ENCODE peak calls at places on chromosomes 11 and 22, in five cellular contexts. Z is MM.1S, I is H9, N is SJSA1, O is breast epithelium. W is an unnamed sample.

GRCh38 chr11:34770111-34770510 is 146.1 kb downstream of the APIP start:
- DNase-seq in Z (no peak), I (no peak), N (no peak), O (no peak), W (no peak)

GRCh38 chr11:25163421-25163820 is 666.6 kb downstream of the LUZP2 start:
- DNase-seq in Z (no peak), N (no peak), O (no peak), I (no peak), W (no peak)

GRCh38 chr11:19953909-19954308 is 206.4 kb downstream of the DBX1 start:
- DNase-seq in I (peak; percentile 42), O (no peak), N (peak; percentile 27), Z (no peak), W (no peak)

GRCh38 chr11:95232666-95233065 is 1.7 kb upstream of the SESN3 start:
- DNase-seq in Z (peak; percentile 59), O (no peak), I (no peak), N (no peak), W (no peak)

GRCh38 chr11:59756845-59757244 is 1.7 kb downstream of the STX3 start:
- DNase-seq in O (peak; percentile 65), Z (peak; percentile 53), I (peak; percentile 38), N (no peak), W (no peak)

GRCh38 chr22:29224121-29224858 is 18.6 kb downstream of the EMID1 start:
- DNase-seq in Z (no peak), O (no peak), I (no peak), N (no peak), W (no peak)

GRCh38 chr11:71342951-71343827 is 90.8 kb upstream of the SHANK2 start:
- DNase-seq in I (peak; percentile 86), O (no peak), N (peak; percentile 29), Z (no peak), W (no peak)

GRCh38 chr11:106695506-106695905 is 322.8 kb downstream of the GUCY1A2 start:
- DNase-seq in N (no peak), O (no peak), I (no peak), Z (no peak), W (no peak)

GRCh38 chr11:34916810-34917780 is 677 bp downstream of the PDHX start:
- DNase-seq in Z (no peak), O (no peak), N (no peak), I (no peak), W (no peak)

GRCh38 chr11:122647728-122648127 is 7.8 kb upstream of the UBASH3B start:
- DNase-seq in N (no peak), I (no peak), O (no peak), Z (no peak), W (no peak)

GRCh38 chr22:29313126-29314071 is 2.1 kb downstream of the RASL10A start:
- DNase-seq in O (no peak), Z (no peak), I (peak; percentile 92), N (no peak), W (no peak)

GRCh38 chr11:19740586-19740985 is 27.9 kb downstream of the NAV2 start:
- DNase-seq in N (no peak), O (no peak), I (no peak), Z (no peak), W (no peak)

GRCh38 chr11:96567193-96567592 is 177.4 kb downstream of the JRKL start:
- DNase-seq in O (no peak), I (no peak), Z (peak; percentile 89), N (no peak), W (peak; percentile 50)

GRCh38 chr11:13137778-13138400 is 128.8 kb downstream of the RASSF10 start:
- DNase-seq in Z (no peak), N (no peak), I (no peak), O (no peak), W (no peak)

GRCh38 chr22:35870517-35871275 is 153.0 kb downstream of the APOL5 start:
- DNase-seq in N (no peak), O (no peak), I (no peak), Z (peak; percentile 29), W (no peak)

GRCh38 chr22:22210375-22210774 is 34.2 kb upstream of the VPREB1 start:
- DNase-seq in O (no peak), I (no peak), Z (peak; percentile 41), N (no peak), W (no peak)

GRCh38 chr11:134260503-134260902 is 7.1 kb downstream of the ACAD8 start:
- DNase-seq in I (no peak), N (no peak), Z (no peak), O (no peak), W (no peak)

DNA sequence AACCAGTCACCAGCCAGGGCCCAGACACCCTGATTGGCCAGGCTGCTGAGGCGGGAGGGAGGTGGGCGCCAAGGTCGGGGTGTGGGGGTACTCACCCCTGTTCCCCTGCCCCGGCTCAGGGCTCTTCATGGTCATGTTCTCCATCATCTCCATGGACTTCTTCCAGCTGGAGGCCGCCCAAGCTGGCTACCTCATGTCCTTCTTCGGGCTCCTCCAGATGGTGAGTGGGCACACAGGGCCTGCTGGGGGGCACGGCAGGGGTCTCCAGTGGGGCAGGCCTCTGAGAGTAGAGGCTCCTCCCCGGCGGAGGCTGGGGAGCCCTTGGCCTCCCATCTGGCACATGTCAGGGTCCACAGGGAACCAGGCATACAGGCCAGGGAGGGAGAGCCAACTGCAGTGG is 10.0 kb downstream of the PHLDA2 start:
- DNase-seq in O (no peak), N (no peak), Z (no peak), I (no peak), W (no peak)
- H3K4me1 ChIP-seq in O (peaks cover 11% of the 10 kb centered on the region), N (no peaks in the 10 kb centered on the region), Z (no peaks in the 10 kb centered on the region), I (no peaks in the 10 kb centered on the region), W (no peaks in the 10 kb centered on the region)

GRCh38 chr11:102147031-102147430 is 36.8 kb downstream of the YAP1 start:
- DNase-seq in N (no peak), I (no peak), Z (no peak), O (no peak), W (no peak)

GRCh38 chr11:102142333-102142732 is 32.1 kb downstream of the YAP1 start:
- DNase-seq in I (no peak), O (no peak), Z (no peak), N (no peak), W (no peak)

GRCh38 chr11:102143867-102144266 is 33.6 kb downstream of the YAP1 start:
- DNase-seq in Z (no peak), I (no peak), N (no peak), O (no peak), W (no peak)

GRCh38 chr11:102147632-102148031 is 37.4 kb downstream of the YAP1 start:
- DNase-seq in N (no peak), I (no peak), Z (no peak), O (no peak), W (no peak)

DNA sequence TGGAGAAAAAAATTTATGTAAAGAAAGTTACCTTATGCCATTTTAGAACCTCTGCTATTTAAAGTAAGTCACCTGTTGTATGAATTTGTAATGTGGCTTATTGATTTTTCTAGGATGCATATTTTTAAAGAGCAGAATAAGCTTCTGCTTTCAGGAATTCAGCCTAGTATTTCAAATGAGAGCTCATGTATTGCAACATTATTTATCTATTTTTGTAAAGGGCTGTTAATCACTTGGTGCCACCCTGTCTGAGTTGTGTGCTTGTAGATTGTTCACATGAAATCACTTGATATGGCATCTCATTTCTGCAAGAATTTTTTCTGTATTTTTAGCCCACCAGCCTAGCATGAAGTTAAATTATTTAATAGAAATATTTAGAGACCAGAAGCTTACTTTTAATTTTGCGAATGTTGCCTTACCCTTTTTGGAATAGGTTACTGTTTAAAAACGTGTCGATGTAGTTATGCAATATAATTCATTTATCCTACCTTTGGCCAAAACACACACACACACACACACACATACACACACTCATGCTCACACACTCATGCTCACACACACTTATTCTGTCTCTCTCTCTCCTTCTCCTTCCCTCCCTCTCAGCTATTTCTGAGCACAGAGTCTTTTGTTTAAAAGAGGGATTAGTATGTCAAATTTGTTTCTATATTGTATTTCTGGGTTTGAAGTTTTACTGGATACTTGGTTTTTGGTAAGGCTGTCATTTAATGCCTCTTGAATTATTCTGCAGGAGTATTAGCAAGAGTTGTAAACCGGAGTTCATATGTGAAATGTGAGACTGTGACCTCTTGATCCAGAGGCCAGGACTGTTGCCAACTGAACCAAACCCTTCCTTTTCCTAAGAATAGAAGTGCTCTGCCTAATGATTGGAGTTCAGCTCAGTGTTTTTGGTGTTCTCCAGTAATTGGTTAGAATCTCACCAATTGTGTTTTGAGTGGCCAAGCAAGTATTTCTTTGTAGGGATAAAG is 34.4 kb downstream of the YAP1 start:
- DNase-seq in Z (no peak), I (no peak), N (no peak), O (no peak), W (no peak)
- H3K4me1 ChIP-seq in Z (no peaks in the 10 kb centered on the region), I (no peaks in the 10 kb centered on the region), N (peaks cover 11% of the 10 kb centered on the region), O (no peaks in the 10 kb centered on the region), W (no peaks in the 10 kb centered on the region)

GRCh38 chr11:69355346-69355940 is 61.5 kb downstream of the MYEOV start:
- DNase-seq in O (peak; percentile 7), I (peak; percentile 15), Z (no peak), N (no peak), W (no peak)
- H3K4me1 ChIP-seq in O (no peaks in the 10 kb centered on the region), I (no peaks in the 10 kb centered on the region), Z (no peaks in the 10 kb centered on the region), N (peaks cover 29% of the 10 kb centered on the region), W (no peaks in the 10 kb centered on the region)

GRCh38 chr11:32781721-32782120 is 12.7 kb downstream of the CCDC73 start:
- DNase-seq in O (no peak), N (no peak), Z (no peak), I (no peak), W (no peak)

GRCh38 chr11:32774081-32774480 is 20.4 kb downstream of the CCDC73 start:
- DNase-seq in N (no peak), Z (no peak), I (no peak), O (no peak), W (no peak)

GRCh38 chr11:32775908-32776307 is 18.6 kb downstream of the CCDC73 start:
- DNase-seq in N (no peak), I (no peak), O (no peak), Z (no peak), W (no peak)

GRCh38 chr11:32779131-32779530 is 15.3 kb downstream of the CCDC73 start:
- DNase-seq in N (no peak), Z (no peak), I (no peak), O (no peak), W (no peak)
- H3K4me1 ChIP-seq in N (no peaks in the 10 kb centered on the region), Z (peaks cover 10% of the 10 kb centered on the region), I (no peaks in the 10 kb centered on the region), O (no peaks in the 10 kb centered on the region), W (no peaks in the 10 kb centered on the region)

GRCh38 chr11:57424137-57424801 is 2.7 kb downstream of the SLC43A3 start:
- DNase-seq in I (no peak), Z (no peak), O (no peak), N (no peak), W (no peak)
- H3K4me1 ChIP-seq in I (peaks cover 2% of the 10 kb centered on the region), Z (peaks cover 23% of the 10 kb centered on the region), O (peaks cover 18% of the 10 kb centered on the region), N (peaks cover 35% of the 10 kb centered on the region), W (peaks cover 24% of the 10 kb centered on the region)

GRCh38 chr11:93740802-93741093 is 547 bp downstream of the TAF1D start:
- DNase-seq in O (peak; percentile 32), Z (peak; percentile 66), N (peak; percentile 47), I (no peak), W (no peak)
- H3K4me1 ChIP-seq in O (no peaks in the 10 kb centered on the region), Z (peaks cover 23% of the 10 kb centered on the region), N (peaks cover 16% of the 10 kb centered on the region), I (no peaks in the 10 kb centered on the region), W (peaks cover 28% of the 10 kb centered on the region)

W was measured in naive thymus-derived CD4-positive, alpha-beta T cell.